ENCODE peak calls at places on chromosomes 3 and 15, in five cellular contexts. X, R, V, L and Z are unnamed samples.
A peak's percentile ranks its signal among the peaks of the same experiment; 100 is the strongest.

GRCh38 chr15:74378853-74379252 is 11.4 kb upstream of the CYP11A1 start:
- DNase-seq in X (no peak), R (no peak), V (no peak), L (no peak), Z (no peak)

GRCh38 chr3:43319364-43319763 is 33.0 kb downstream of the SNRK start:
- DNase-seq in X (no peak), R (no peak), V (no peak), L (no peak), Z (no peak)

GRCh38 chr15:66907826-66908502 is 157.4 kb upstream of the SMAD3 start:
- DNase-seq in X (no peak), R (no peak), V (peak; percentile 26), L (peak; percentile 82), Z (peak; percentile 42)

GRCh38 chr3:150874666-150875219 is 30.5 kb downstream of the MINDY4B start:
- DNase-seq in X (no peak), R (no peak), V (no peak), L (no peak), Z (no peak)

GRCh38 chr15:40095381-40096093 is 13.1 kb downstream of the BMF start:
- DNase-seq in X (no peak), R (no peak), V (no peak), L (peak; percentile 64), Z (no peak)

GRCh38 chr3:71547254-71548198 is 36.0 kb downstream of the FOXP1 start:
- DNase-seq in X (no peak), R (no peak), V (no peak), L (no peak), Z (no peak)

GRCh38 chr3:65195211-65195610 is 507.4 kb upstream of the ADAMTS9 start:
- DNase-seq in X (no peak), R (no peak), V (no peak), L (no peak), Z (no peak)

GRCh38 chr3:188092648-188093047 is 61.3 kb upstream of the LPP start:
- DNase-seq in X (no peak), R (no peak), V (no peak), L (no peak), Z (no peak)

GRCh38 chr15:43941555-43941954 is 114.8 kb downstream of the WDR76 start:
- DNase-seq in X (no peak), R (no peak), V (no peak), L (no peak), Z (no peak)

GRCh38 chr3:118501152-118501551 is 533.5 kb downstream of the IGSF11 start:
- DNase-seq in X (peak; percentile 17), R (peak; percentile 37), V (peak; percentile 94), L (no peak), Z (no peak)

GRCh38 chr3:118505784-118506183 is 528.9 kb downstream of the IGSF11 start:
- DNase-seq in X (no peak), R (no peak), V (no peak), L (no peak), Z (no peak)

DNA sequence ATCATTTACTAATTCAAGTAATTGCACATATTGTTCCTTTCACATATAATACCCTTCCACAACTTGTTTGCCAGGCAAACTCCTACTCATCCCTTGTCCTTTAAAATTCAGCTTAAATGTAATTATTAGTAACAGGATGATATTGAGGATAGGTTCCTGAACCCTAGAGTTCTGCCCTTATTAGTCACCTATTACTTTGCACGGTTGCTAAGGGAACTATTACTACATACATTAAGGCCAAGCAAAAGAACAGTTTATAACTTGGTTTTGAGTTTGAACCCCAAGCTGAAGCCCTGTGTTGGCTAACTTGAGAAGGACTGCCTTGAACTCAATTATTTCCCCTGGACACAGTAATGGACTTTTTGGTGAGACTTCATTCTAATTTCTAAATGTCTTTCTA is 529.7 kb downstream of the IGSF11 start:
- DNase-seq in X (no peak), R (no peak), V (no peak), L (no peak), Z (no peak)
- H3K4me3 ChIP-seq in X (no peak overlapping the region), R (no peak overlapping the region), V (no peak overlapping the region), L (no peak overlapping the region), Z (no peak overlapping the region)

DNA sequence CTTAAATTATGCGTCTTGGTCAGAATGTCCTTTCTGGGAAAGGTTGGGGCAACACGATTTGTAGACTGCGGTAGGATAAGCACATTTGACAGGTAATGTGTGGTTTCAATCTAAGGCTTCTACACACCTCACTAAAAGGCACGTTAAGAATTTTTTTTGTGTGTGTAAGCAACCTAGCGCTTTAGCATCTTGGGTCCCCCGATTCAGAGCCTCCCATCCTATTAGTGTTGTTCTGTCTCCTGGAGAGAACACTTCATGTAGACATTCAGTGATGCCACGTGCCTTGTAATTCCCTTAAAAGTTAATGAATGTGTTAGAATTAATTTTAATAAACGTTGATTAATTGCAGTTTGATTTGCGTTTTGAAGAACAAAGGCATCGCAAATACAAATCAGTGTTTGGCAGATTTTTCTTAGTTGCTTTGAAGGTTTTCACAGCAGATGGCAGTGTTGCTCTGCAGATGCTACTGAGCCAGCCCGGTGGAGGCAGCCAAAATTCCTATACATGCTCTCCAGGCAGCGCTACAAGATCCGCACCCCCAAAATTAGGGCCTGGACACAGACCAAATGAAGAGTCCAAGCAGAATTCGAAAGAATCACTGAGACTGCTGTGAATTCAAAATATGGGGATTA is 63.5 kb downstream of the OTOL1 start:
- DNase-seq in X (peak; percentile 29), R (no peak), V (peak; percentile 66), L (no peak), Z (peak; percentile 82)
- TF ChIP-seq CTCF in X (peak; percentile 54), R (no peak), V (peak; percentile 35), L (no peak), Z (no peak)

DNA sequence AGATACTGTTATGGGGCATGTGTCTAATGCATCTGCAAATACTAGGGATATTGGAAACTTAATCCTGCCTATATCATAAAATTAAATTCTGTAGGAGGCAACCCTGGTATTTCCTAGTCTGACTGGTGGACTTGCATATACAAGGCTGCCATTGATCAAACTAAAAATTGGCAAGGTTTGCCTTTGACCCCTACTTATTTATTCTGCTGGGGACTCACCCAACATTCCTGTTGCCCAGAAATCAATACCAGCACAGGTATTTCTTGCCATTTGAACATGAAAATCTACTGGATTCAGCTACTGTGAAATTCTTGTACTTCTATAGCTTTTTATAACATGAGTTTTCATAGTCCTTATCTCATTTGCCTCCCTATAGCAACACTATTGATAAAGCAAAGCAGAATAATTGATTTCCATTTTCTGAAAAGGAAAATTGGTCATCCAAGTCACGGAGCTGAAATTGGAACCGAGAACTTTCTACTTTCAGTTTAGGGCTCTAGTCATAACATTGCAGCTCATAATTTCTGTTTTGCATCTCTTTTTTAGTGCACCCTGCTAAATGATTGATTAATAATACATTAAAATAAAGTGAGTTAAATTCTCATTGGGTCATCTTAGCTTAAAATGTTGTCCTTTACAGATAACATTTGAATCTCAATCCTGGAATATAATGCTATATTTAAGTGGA is 365.2 kb downstream of the MFSD1 start:
- DNase-seq in X (no peak), R (no peak), V (no peak), L (no peak), Z (no peak)
- TF ChIP-seq POLR2A in X (no peak), R (no peak), V (no peak), L (no peak), Z (no peak)

GRCh38 chr15:99578809-99579208 is 13.0 kb downstream of the MEF2A start:
- DNase-seq in X (no peak), R (no peak), V (no peak), L (no peak), Z (no peak)
- H3K4me3 ChIP-seq in X (no peak overlapping the region), R (no peak overlapping the region), V (no peak overlapping the region), L (no peak overlapping the region), Z (no peak overlapping the region)